ENCODE peak calls at places on chromosome 10, in five cellular contexts. F is thyroid gland, C is omental fat pad, Q is cardiac muscle cell, O is AG10803. I is an unnamed sample.

GRCh38 chr10:122392835-122393234 is 18.3 kb downstream of the PLEKHA1 start:
- DNase-seq in F (no peak), C (no peak), Q (no peak), O (no peak), I (no peak)

GRCh38 chr10:125096371-125096770 is 64.0 kb downstream of the CTBP2 start:
- DNase-seq in F (no peak), C (no peak), Q (no peak), O (no peak), I (no peak)

GRCh38 chr10:47297796-47298540 is 2.0 kb upstream of the GDF10 start:
- DNase-seq in F (peak; percentile 51), C (no peak), Q (no peak), O (no peak), I (no peak)

GRCh38 chr10:52353960-52354394 is 39.9 kb downstream of the DKK1 start:
- DNase-seq in F (no peak), C (no peak), Q (no peak), O (peak; percentile 90), I (no peak)

GRCh38 chr10:101336382-101336781 is 17.6 kb upstream of the BTRC start:
- DNase-seq in F (no peak), C (no peak), Q (no peak), O (no peak), I (no peak)

GRCh38 chr10:75191821-75192568 is 18.6 kb upstream of the VDAC2 start:
- DNase-seq in F (peak; percentile 49), C (no peak), Q (no peak), O (peak; percentile 93), I (no peak)

GRCh38 chr10:86262671-86263165 is 103.9 kb downstream of the GRID1 start:
- DNase-seq in F (no peak), C (no peak), Q (no peak), O (no peak), I (no peak)

GRCh38 chr10:1411451-1411850 is 325.9 kb downstream of the ADARB2 start:
- DNase-seq in F (no peak), C (no peak), Q (no peak), O (no peak), I (no peak)

GRCh38 chr10:10589540-10589939 is 428.1 kb upstream of the CELF2 start:
- DNase-seq in F (no peak), C (no peak), Q (no peak), O (peak; percentile 65), I (no peak)

GRCh38 chr10:17200885-17201164 is 647 bp downstream of the TRDMT1 start:
- DNase-seq in F (peak; percentile 59), C (no peak), Q (peak; percentile 42), O (peak; percentile 59), I (no peak)

GRCh38 chr10:85612833-85613232 is 753.8 kb downstream of the GRID1 start:
- DNase-seq in F (no peak), C (no peak), Q (no peak), O (no peak), I (no peak)

GRCh38 chr10:97234403-97234802 is 48.6 kb upstream of the SLIT1 start:
- DNase-seq in F (no peak), C (no peak), Q (peak; percentile 61), O (peak; percentile 59), I (no peak)

GRCh38 chr10:128030498-128031072 is 95.6 kb downstream of the MKI67 start:
- DNase-seq in F (no peak), C (no peak), Q (no peak), O (no peak), I (no peak)

GRCh38 chr10:20088302-20088701 is 272.1 kb downstream of the PLXDC2 start:
- DNase-seq in F (no peak), C (no peak), Q (no peak), O (no peak), I (no peak)

GRCh38 chr10:67788028-67788886 is 49.7 kb downstream of the DNAJC12 start:
- DNase-seq in F (peak; percentile 10), C (no peak), Q (peak; percentile 61), O (no peak), I (no peak)

GRCh38 chr10:125836746-125837145 is 13.4 kb downstream of the BCCIP start:
- DNase-seq in F (no peak), C (no peak), Q (no peak), O (no peak), I (no peak)

GRCh38 chr10:19629559-19629958 is 186.7 kb upstream of the PLXDC2 start:
- DNase-seq in F (peak; percentile 8), C (no peak), Q (peak; percentile 17), O (peak; percentile 55), I (no peak)

GRCh38 chr10:79056736-79057391 is 11.9 kb upstream of the ZMIZ1 start:
- DNase-seq in F (no peak), C (no peak), Q (no peak), O (no peak), I (no peak)

GRCh38 chr10:89785095-89785494 is 83.7 kb downstream of the KIF20B start:
- DNase-seq in F (no peak), C (no peak), Q (no peak), O (peak; percentile 11), I (no peak)

GRCh38 chr10:123252779-123253178 is 98.6 kb downstream of the BUB3 start:
- DNase-seq in F (no peak), C (no peak), Q (no peak), O (no peak), I (no peak)

GRCh38 chr10:271201-271600 is 135.9 kb downstream of the ZMYND11 start:
- DNase-seq in F (no peak), C (no peak), Q (no peak), O (no peak), I (no peak)

GRCh38 chr10:123119081-123119480 is 16.7 kb upstream of the HMX3 start:
- DNase-seq in F (no peak), C (no peak), Q (peak; percentile 14), O (no peak), I (no peak)

GRCh38 chr10:124071141-124071540 is 22.3 kb downstream of the CHST15 start:
- DNase-seq in F (no peak), C (no peak), Q (no peak), O (no peak), I (no peak)

GRCh38 chr10:104127411-104127810 is 5.4 kb downstream of the SFR1 start:
- DNase-seq in F (peak; percentile 19), C (no peak), Q (peak; percentile 13), O (no peak), I (no peak)

GRCh38 chr10:23173549-23174074 is 18.5 kb upstream of the PTF1A start:
- DNase-seq in F (no peak), C (no peak), Q (no peak), O (no peak), I (no peak)

GRCh38 chr10:63633677-63634487 is 112.7 kb downstream of the REEP3 start:
- DNase-seq in F (peak; percentile 27), C (no peak), Q (peak; percentile 48), O (peak; percentile 44), I (no peak)

GRCh38 chr10:7239312-7239985 is 171.4 kb downstream of the SFMBT2 start:
- DNase-seq in F (no peak), C (no peak), Q (no peak), O (no peak), I (no peak)

GRCh38 chr10:95873139-95873538 is 34.6 kb upstream of the CC2D2B start:
- DNase-seq in F (no peak), C (no peak), Q (no peak), O (no peak), I (no peak)

GRCh38 chr10:95880704-95881103 is 27.1 kb upstream of the CC2D2B start:
- DNase-seq in F (no peak), C (no peak), Q (no peak), O (no peak), I (no peak)

GRCh38 chr10:95873651-95874050 is 34.1 kb upstream of the CC2D2B start:
- DNase-seq in F (no peak), C (no peak), Q (no peak), O (no peak), I (no peak)

GRCh38 chr10:95877881-95878280 is 29.9 kb upstream of the CC2D2B start:
- DNase-seq in F (no peak), C (no peak), Q (no peak), O (no peak), I (no peak)

DNA sequence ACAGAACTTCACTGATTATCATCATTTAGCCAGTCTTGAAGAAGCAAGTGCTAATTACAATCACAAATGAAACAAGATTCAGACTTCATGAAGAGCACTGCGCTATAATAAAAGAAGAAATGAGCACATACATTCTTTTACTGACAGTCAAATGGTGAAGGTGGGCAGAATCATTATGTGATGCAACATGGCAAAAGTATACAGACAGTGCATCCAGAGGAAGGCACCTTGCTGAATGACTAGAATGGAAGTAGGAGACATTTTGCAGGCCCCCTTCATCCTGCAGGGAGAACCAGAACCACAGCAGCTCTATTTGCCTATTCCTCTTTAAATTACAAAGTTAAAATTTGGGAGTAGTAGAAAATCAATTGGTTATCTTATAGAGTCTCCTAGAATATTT is 31.0 kb upstream of the CC2D2B start:
- DNase-seq in F (no peak), C (no peak), Q (no peak), O (no peak), I (no peak)
- TF ChIP-seq CTCF in F (no peak), C (no peak), Q (no peak), O (no peak), I (no peak)

DNA sequence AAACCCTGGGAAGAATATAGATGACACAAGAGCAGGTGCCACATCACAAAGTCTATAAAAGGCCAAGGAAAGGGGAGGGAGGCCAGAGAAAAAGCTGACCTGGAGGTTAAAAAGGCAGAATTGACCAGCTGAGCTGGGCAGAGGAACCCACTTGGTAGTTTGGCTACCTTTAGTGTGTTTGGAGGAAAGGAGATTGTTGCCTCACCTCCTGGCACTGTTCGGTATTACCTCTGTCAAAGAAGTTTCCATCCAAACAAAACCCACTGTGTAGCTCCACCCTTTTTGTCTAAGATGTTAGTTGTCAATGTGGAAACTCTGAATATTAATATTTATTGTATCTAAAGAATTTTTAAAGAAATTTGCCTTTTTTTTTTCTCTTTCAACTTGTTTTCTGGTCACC is 23.4 kb downstream of the ENTPD7 start:
- DNase-seq in F (peak; percentile 7), C (no peak), Q (no peak), O (no peak), I (no peak)
- TF ChIP-seq CTCF in F (no peak), C (no peak), Q (peak; percentile 2), O (no peak), I (no peak)

GRCh38 chr10:49395741-49396665 is at the start of gene DRGX:
- DNase-seq in F (no peak), C (no peak), Q (peak; percentile 7), O (no peak), I (no peak)

GRCh38 chr10:49393301-49393700 is 2.6 kb downstream of the DRGX start:
- DNase-seq in F (no peak), C (no peak), Q (no peak), O (no peak), I (no peak)

GRCh38 chr10:49396666-49396999 is 744 bp upstream of the DRGX start:
- DNase-seq in F (no peak), C (no peak), Q (no peak), O (no peak), I (no peak)

GRCh38 chr10:49394933-49395740 is 752 bp downstream of the DRGX start:
- DNase-seq in F (no peak), C (no peak), Q (peak; percentile 15), O (no peak), I (no peak)

GRCh38 chr10:49393757-49394156 is 2.1 kb downstream of the DRGX start:
- DNase-seq in F (no peak), C (no peak), Q (no peak), O (no peak), I (no peak)
- TF ChIP-seq CTCF in F (no peak), C (no peak), Q (no peak), O (no peak), I (peak; percentile 47)

DNA sequence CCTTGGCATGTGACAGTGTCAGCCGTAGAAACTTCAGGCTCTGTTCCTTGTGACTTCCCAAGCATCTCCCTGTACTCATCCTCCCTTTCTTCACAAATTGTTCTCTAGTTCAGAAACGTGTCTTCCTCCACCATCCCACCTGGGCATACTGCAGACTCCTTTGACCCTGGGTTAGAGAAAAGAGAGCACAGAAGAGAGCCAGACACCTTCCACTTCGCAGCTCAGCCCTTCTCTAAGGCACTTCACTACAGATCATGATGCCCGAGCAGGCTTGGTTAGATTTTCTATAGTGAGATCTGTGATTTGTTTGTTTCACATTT is 70.6 kb downstream of the XPNPEP1 start:
- DNase-seq in F (no peak), C (no peak), Q (no peak), O (no peak), I (no peak)
- TF ChIP-seq CTCF in F (no peak), C (no peak), Q (no peak), O (no peak), I (no peak)